ENCODE peak calls at places on chromosomes 2 and 18, in seven cellular contexts. N is HL-60, D is GM10248, P is lung, A is K562, R is pancreas, E is cardiac fibroblast. W is an unnamed sample.

GRCh38 chr2:113700186-113700841 is 56.1 kb downstream of the SLC35F5 start:
- DNase-seq in E (peak; percentile 77), D (peak; percentile 84), A (peak; percentile 72), P (no peak), N (peak; percentile 88), R (no peak), W (no peak)

GRCh38 chr2:75627902-75628504 is 18.6 kb upstream of the MRPL19 start:
- DNase-seq in N (peak; percentile 58), R (peak; percentile 78), D (peak; percentile 68), A (peak; percentile 67), P (peak; percentile 78), E (peak; percentile 81), W (peak; percentile 79)

GRCh38 chr18:79816092-79816491 is 18.4 kb downstream of the KCNG2 start:
- DNase-seq in E (no peak), D (no peak), N (no peak), R (no peak), A (no peak), P (no peak), W (no peak)

GRCh38 chr2:144509548-144510205 is 10.2 kb downstream of the ZEB2 start:
- DNase-seq in R (no peak), N (peak; percentile 57), E (peak; percentile 57), A (no peak), D (no peak), P (no peak), W (no peak)

GRCh38 chr18:46070683-46071614 is 1.1 kb downstream of the PSTPIP2 start:
- DNase-seq in R (no peak), P (no peak), E (no peak), N (peak; percentile 85), D (no peak), A (no peak), W (no peak)

GRCh38 chr18:58989184-58989759 is 124.6 kb downstream of the ZNF532 start:
- DNase-seq in E (no peak), P (no peak), R (no peak), N (no peak), D (no peak), A (no peak), W (no peak)

GRCh38 chr2:241799522-241800197 is 9.3 kb upstream of the NEU4 start:
- DNase-seq in A (no peak), E (no peak), P (peak; percentile 26), D (peak; percentile 9), N (no peak), R (no peak), W (no peak)

GRCh38 chr2:118013221-118013723 is 598 bp downstream of the CCDC93 start:
- DNase-seq in R (peak; percentile 77), A (peak; percentile 65), D (peak; percentile 58), N (peak; percentile 26), E (peak; percentile 22), P (peak; percentile 54), W (peak; percentile 32)

GRCh38 chr2:186136860-186137259 is 349.2 kb upstream of the ZC3H15 start:
- DNase-seq in R (no peak), A (no peak), D (no peak), P (no peak), E (peak; percentile 2), N (no peak), W (no peak)

GRCh38 chr2:65349863-65350262 is 82.5 kb downstream of the SPRED2 start:
- DNase-seq in D (no peak), E (peak; percentile 86), R (peak; percentile 37), A (peak; percentile 69), P (no peak), N (no peak), W (peak; percentile 70)

GRCh38 chr2:46831037-46831868 is 84.4 kb downstream of the MCFD2 start:
- DNase-seq in N (no peak), A (no peak), R (no peak), E (peak; percentile 61), P (no peak), D (no peak), W (no peak)

GRCh38 chr2:42236911-42237310 is 67.8 kb downstream of the EML4 start:
- DNase-seq in R (no peak), E (no peak), A (no peak), N (no peak), D (no peak), P (no peak), W (no peak)

GRCh38 chr2:20135631-20136050 is 84.2 kb upstream of the LAPTM4A start:
- DNase-seq in P (peak; percentile 72), A (peak; percentile 63), R (peak; percentile 73), E (peak; percentile 71), N (peak; percentile 73), D (peak; percentile 83), W (peak; percentile 68)

GRCh38 chr18:80046431-80046830 is 12.2 kb downstream of the RBFA start:
- DNase-seq in D (no peak), N (no peak), E (no peak), P (no peak), R (no peak), A (no peak), W (no peak)

GRCh38 chr2:96637385-96638143 is 548 bp downstream of the KANSL3 start:
- DNase-seq in D (peak; percentile 89), P (peak; percentile 89), N (peak; percentile 85), R (peak; percentile 89), E (peak; percentile 94), A (peak; percentile 89), W (peak; percentile 89)
- TF ChIP-seq CTCF in D (no peak), P (no peak), N (no peak), R (no peak), E (no peak), A (no peak), W (no peak)

GRCh38 chr2:235669983-235670962 is 176.4 kb downstream of the AGAP1 start:
- DNase-seq in N (no peak), R (no peak), D (no peak), P (no peak), A (no peak), E (peak; percentile 79), W (peak; percentile 62)
- TF ChIP-seq CTCF in N (no peak), R (no peak), D (no peak), P (peak; percentile 7), A (no peak), E (peak; percentile 35), W (peak; percentile 44)

GRCh38 chr18:23056315-23056714 is 79.0 kb upstream of the CABLES1 start:
- DNase-seq in P (no peak), E (no peak), D (no peak), N (no peak), R (no peak), A (no peak), W (no peak)

GRCh38 chr18:23054553-23054952 is 80.7 kb upstream of the CABLES1 start:
- DNase-seq in A (no peak), D (no peak), P (no peak), R (no peak), E (no peak), N (no peak), W (no peak)

GRCh38 chr18:23049698-23050373 is 85.4 kb upstream of the CABLES1 start:
- DNase-seq in R (no peak), A (no peak), D (no peak), N (no peak), E (no peak), P (no peak), W (no peak)

GRCh38 chr18:23057096-23057495 is 78.2 kb upstream of the CABLES1 start:
- DNase-seq in E (no peak), D (no peak), R (no peak), P (no peak), A (no peak), N (no peak), W (no peak)

DNA sequence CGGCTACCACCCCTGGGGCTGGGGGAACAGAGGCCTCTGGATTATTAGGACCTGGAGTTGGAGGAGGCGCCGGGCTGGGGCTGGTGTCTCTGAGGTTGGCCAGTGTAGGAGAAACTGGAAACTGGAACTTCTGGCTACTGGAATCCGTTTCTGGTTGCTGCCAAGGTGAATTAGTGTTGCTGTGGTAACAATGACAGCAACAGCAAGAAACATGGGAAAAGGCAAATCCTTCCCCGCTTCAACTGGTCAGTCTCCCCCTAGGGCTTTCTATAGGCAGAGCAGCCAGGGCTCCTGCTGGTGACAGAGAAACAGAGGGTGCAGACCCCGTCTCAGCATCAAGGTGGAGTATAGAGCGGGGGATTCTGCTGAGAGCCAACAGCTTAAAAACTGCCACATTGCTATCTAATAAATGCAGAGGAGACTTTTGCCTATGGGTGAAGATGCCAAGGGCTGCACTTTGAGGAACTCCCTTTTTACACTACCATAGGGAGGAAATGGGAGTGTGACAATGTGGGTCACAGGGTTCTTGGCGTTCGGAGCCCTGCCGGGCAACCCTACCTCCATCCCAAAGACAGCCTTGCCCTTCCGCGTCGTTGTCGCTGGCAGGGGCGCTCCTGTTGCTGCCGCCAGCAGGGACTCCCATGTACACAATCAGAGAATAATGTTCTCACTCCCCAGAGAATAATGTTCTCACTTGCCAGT is 81.4 kb upstream of the CABLES1 start:
- DNase-seq in E (peak; percentile 31), D (no peak), P (no peak), A (peak; percentile 35), R (no peak), N (peak; percentile 58), W (peak; percentile 17)
- TF ChIP-seq CTCF in E (peak; percentile 46), D (no peak), P (no peak), A (peak; percentile 30), R (no peak), N (no peak), W (peak; percentile 5)

GRCh38 chr2:237483018-237483731 is 3.9 kb upstream of the MLPH start:
- DNase-seq in R (no peak), A (no peak), P (peak; percentile 70), E (peak; percentile 67), N (no peak), D (no peak), W (peak; percentile 78)
- TF ChIP-seq CTCF in R (no peak), A (no peak), P (no peak), E (no peak), N (no peak), D (no peak), W (peak; percentile 14)

DNA sequence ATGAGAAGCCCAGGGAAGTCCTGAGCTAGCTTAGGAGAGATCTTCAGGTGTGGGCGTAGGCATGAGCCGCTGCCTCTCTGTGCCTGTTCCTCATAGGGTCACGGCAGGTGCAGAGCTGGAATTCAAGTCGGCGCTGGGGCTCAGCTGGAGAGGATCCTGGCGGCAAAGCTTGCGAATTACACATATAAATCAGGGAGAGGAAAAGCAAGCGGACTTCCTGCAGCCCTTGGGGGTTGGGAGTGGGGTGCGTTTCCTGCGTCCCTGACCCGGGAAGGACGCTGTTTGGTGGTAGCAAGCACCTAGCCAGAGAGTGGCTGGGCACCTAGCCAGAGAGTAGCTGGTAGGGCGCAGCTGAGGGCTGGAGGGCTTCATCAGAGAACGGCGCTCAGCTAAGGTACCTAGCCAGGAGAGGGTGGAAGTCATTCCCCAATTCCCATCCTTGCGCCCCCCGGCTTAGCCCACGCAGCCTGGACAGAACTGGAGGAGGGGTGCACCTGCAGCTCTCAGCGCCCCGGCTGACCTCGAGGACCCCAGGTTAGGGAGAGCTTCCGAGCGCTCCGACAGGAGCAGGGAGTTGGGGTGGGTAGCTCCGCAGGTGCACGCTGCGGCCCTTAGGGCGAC is 459 bp upstream of the EFR3B start:
- DNase-seq in A (peak; percentile 15), N (peak; percentile 11), D (no peak), R (peak; percentile 77), E (peak; percentile 41), P (peak; percentile 75), W (peak; percentile 23)
- TF ChIP-seq CTCF in A (peak; percentile 18), N (no peak), D (no peak), R (no peak), E (peak; percentile 40), P (peak; percentile 0), W (peak; percentile 12)

GRCh38 chr2:169276045-169276444 is 86.3 kb downstream of the LRP2 start:
- DNase-seq in D (no peak), P (no peak), N (no peak), A (no peak), R (no peak), E (peak; percentile 13), W (peak; percentile 31)
- TF ChIP-seq CTCF in D (no peak), P (peak; percentile 8), N (peak; percentile 16), A (peak; percentile 46), R (no peak), E (no peak), W (peak; percentile 25)

GRCh38 chr2:238784671-238785527 is 63.0 kb upstream of the TWIST2 start:
- DNase-seq in D (peak; percentile 75), A (peak; percentile 48), P (peak; percentile 65), N (peak; percentile 49), R (peak; percentile 65), E (peak; percentile 75), W (peak; percentile 72)
- TF ChIP-seq CTCF in D (peak; percentile 79), A (peak; percentile 75), P (peak; percentile 81), N (peak; percentile 47), R (peak; percentile 84), E (peak; percentile 86), W (peak; percentile 86)